ENCODE peak calls at places on chromosome 14, in seven cellular contexts. K, Y, C, W, J, V and R are unnamed samples.

GRCh38 chr14:28754209-28754985 is 12.2 kb upstream of the FOXG1 start:
- DNase-seq in K (peak), Y (no peak), C (peak), W (peak), J (peak), V (no peak), R (no peak)

GRCh38 chr14:21913759-21914158 is 240.1 kb upstream of the OR4E1 start:
- DNase-seq in K (peak), Y (peak), C (peak), W (peak), J (peak), V (peak), R (peak)

GRCh38 chr14:106067935-106068334 is 541.6 kb downstream of the TMEM121 start:
- DNase-seq in K (no peak), Y (no peak), C (no peak), W (no peak), J (no peak), V (no peak), R (no peak)

GRCh38 chr14:74712499-74713394 is at the start of the genes AREL1 and FCF1:
- DNase-seq in K (peak), Y (peak), C (peak), W (peak), J (no peak), V (peak), R (peak)

GRCh38 chr14:93115920-93116675 is at the start of gene ITPK1:
- DNase-seq in K (peak), Y (peak), C (peak), W (peak), J (peak), V (peak), R (no peak)

GRCh38 chr14:65223636-65224035 is 121.3 kb upstream of the MAX start:
- DNase-seq in K (no peak), Y (no peak), C (no peak), W (no peak), J (no peak), V (no peak), R (no peak)

GRCh38 chr14:85587152-85587697 is 57.3 kb downstream of the FLRT2 start:
- DNase-seq in K (no peak), Y (no peak), C (no peak), W (no peak), J (no peak), V (no peak), R (peak)

GRCh38 chr14:79831198-79831890 is 380.0 kb downstream of the DIO2 start:
- DNase-seq in K (no peak), Y (no peak), C (no peak), W (no peak), J (no peak), V (no peak), R (no peak)

GRCh38 chr14:84749191-84749945 is 780.6 kb upstream of the FLRT2 start:
- DNase-seq in K (no peak), Y (no peak), C (no peak), W (no peak), J (no peak), V (no peak), R (no peak)

GRCh38 chr14:99259327-99259726 is 12.7 kb downstream of the BCL11B start:
- DNase-seq in K (no peak), Y (peak), C (no peak), W (no peak), J (no peak), V (no peak), R (peak)

GRCh38 chr14:105904379-105904778 is 378.0 kb downstream of the TMEM121 start:
- DNase-seq in K (no peak), Y (no peak), C (no peak), W (no peak), J (no peak), V (no peak), R (no peak)

GRCh38 chr14:78399316-78399889 is 229.2 kb downstream of the NRXN3 start:
- DNase-seq in K (peak), Y (no peak), C (peak), W (no peak), J (no peak), V (no peak), R (peak)

GRCh38 chr14:61003571-61003970 is 22.5 kb downstream of the SLC38A6 start:
- DNase-seq in K (no peak), Y (no peak), C (no peak), W (no peak), J (no peak), V (no peak), R (peak)

GRCh38 chr14:59208224-59208814 is 19.9 kb downstream of the DAAM1 start:
- DNase-seq in K (no peak), Y (no peak), C (no peak), W (no peak), J (no peak), V (no peak), R (no peak)

GRCh38 chr14:52862652-52863338 is 71.4 kb upstream of the GNPNAT1 start:
- DNase-seq in K (no peak), Y (no peak), C (no peak), W (no peak), J (no peak), V (no peak), R (no peak)

GRCh38 chr14:97218713-97219355 is 421.7 kb downstream of the VRK1 start:
- DNase-seq in K (peak), Y (peak), C (peak), W (no peak), J (peak), V (no peak), R (no peak)

GRCh38 chr14:22315336-22315735 is 273.7 kb downstream of the DAD1 start:
- DNase-seq in K (no peak), Y (no peak), C (no peak), W (no peak), J (no peak), V (no peak), R (no peak)

GRCh38 chr14:72495668-72496067 is 398.2 kb downstream of the DPF3 start:
- DNase-seq in K (no peak), Y (no peak), C (no peak), W (no peak), J (no peak), V (no peak), R (no peak)

GRCh38 chr14:23563473-23564180 is 4.0 kb downstream of the AP1G2 start:
- DNase-seq in K (no peak), Y (no peak), C (no peak), W (no peak), J (no peak), V (no peak), R (no peak)

GRCh38 chr14:94145902-94146527 is 16.6 kb upstream of the IFI27L2 start:
- DNase-seq in K (no peak), Y (no peak), C (no peak), W (no peak), J (no peak), V (no peak), R (peak)

GRCh38 chr14:50340945-50341344 is 28.8 kb downstream of the DMAC2L start:
- DNase-seq in K (no peak), Y (no peak), C (peak), W (no peak), J (no peak), V (no peak), R (no peak)

GRCh38 chr14:33435911-33436310 is 497.2 kb downstream of the NPAS3 start:
- DNase-seq in K (no peak), Y (no peak), C (no peak), W (no peak), J (no peak), V (no peak), R (peak)

GRCh38 chr14:30332374-30332773 is 226.6 kb upstream of the G2E3 start:
- DNase-seq in K (no peak), Y (no peak), C (no peak), W (no peak), J (no peak), V (no peak), R (no peak)

GRCh38 chr14:71243697-71244096 is 336.4 kb downstream of the PCNX1 start:
- DNase-seq in K (no peak), Y (no peak), C (no peak), W (no peak), J (no peak), V (no peak), R (no peak)

GRCh38 chr14:78902010-78902623 is 731.9 kb downstream of the NRXN3 start:
- DNase-seq in K (peak), Y (no peak), C (peak), W (no peak), J (peak), V (no peak), R (no peak)

GRCh38 chr14:25400607-25401206 is 350.8 kb upstream of the STXBP6 start:
- DNase-seq in K (peak), Y (no peak), C (peak), W (no peak), J (peak), V (no peak), R (peak)

GRCh38 chr14:41549821-41550597 is 56.7 kb upstream of the LRFN5 start:
- DNase-seq in K (no peak), Y (no peak), C (no peak), W (no peak), J (no peak), V (no peak), R (peak)

GRCh38 chr14:50717826-50718225 is 49.7 kb upstream of the SAV1 start:
- DNase-seq in K (no peak), Y (no peak), C (no peak), W (no peak), J (no peak), V (no peak), R (no peak)

GRCh38 chr14:23173796-23174195 is 9.7 kb downstream of the SLC7A8 start:
- DNase-seq in K (no peak), Y (no peak), C (no peak), W (no peak), J (no peak), V (no peak), R (no peak)

GRCh38 chr14:38208825-38209562 is 1.3 kb downstream of the SSTR1 start:
- DNase-seq in K (no peak), Y (peak), C (peak), W (no peak), J (peak), V (peak), R (no peak)

GRCh38 chr14:96083667-96084320 is 44.6 kb downstream of the C14orf132 start:
- DNase-seq in K (no peak), Y (no peak), C (no peak), W (no peak), J (no peak), V (peak), R (no peak)

GRCh38 chr14:24274101-24274543 is 2.7 kb upstream of the RABGGTA start:
- DNase-seq in K (no peak), Y (peak), C (no peak), W (no peak), J (no peak), V (no peak), R (peak)

GRCh38 chr14:77375973-77376372 is 921 bp downstream of the TMED8 start:
- DNase-seq in K (no peak), Y (no peak), C (no peak), W (no peak), J (no peak), V (no peak), R (no peak)

GRCh38 chr14:55101698-55102097 is 27.4 kb upstream of the LGALS3 start:
- DNase-seq in K (no peak), Y (no peak), C (no peak), W (no peak), J (no peak), V (no peak), R (no peak)
- H3K27ac ChIP-seq in K (peak), Y (peak), C (peak), W (peak), J (no peak), V (peak), R (peak)

GRCh38 chr14:102955636-102956035 is 33.2 kb downstream of the AMN start:
- DNase-seq in K (no peak), Y (no peak), C (no peak), W (no peak), J (no peak), V (no peak), R (no peak)
- H3K27ac ChIP-seq in K (no peak), Y (no peak), C (no peak), W (no peak), J (no peak), V (no peak), R (no peak)

GRCh38 chr14:69633238-69633637 is 21.8 kb downstream of the SUSD6 start:
- DNase-seq in K (no peak), Y (no peak), C (no peak), W (no peak), J (no peak), V (no peak), R (no peak)

GRCh38 chr14:69631509-69631908 is 20.1 kb downstream of the SUSD6 start:
- DNase-seq in K (no peak), Y (no peak), C (no peak), W (no peak), J (no peak), V (no peak), R (no peak)

GRCh38 chr14:69632154-69632553 is 20.8 kb downstream of the SUSD6 start:
- DNase-seq in K (no peak), Y (no peak), C (peak), W (no peak), J (no peak), V (no peak), R (no peak)

GRCh38 chr14:69634871-69635270 is 23.5 kb downstream of the SUSD6 start:
- DNase-seq in K (no peak), Y (no peak), C (no peak), W (no peak), J (no peak), V (no peak), R (no peak)

DNA sequence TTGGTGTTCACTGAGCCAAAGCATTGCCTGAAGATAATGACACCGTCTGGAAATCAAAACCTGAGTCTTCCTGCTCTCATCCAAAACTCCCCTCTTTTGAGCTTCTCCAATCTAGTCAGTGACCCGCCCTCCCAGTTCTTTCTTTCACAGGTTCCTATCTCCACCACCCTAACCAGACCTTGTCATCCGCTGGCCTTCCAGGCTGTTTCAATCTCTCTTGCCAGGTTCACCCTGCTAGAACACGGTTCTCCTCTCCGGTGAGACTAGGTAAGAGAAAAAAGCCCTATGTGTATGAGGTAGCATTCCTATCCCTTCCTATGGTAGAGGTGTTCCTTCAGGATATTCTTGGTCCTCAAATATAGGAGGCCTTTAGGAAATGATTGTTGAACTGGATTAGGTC is 21.4 kb downstream of the SUSD6 start:
- DNase-seq in K (no peak), Y (no peak), C (no peak), W (no peak), J (no peak), V (no peak), R (no peak)
- H3K27ac ChIP-seq in K (no peak), Y (no peak), C (no peak), W (no peak), J (no peak), V (peak), R (no peak)

GRCh38 chr14:64201931-64202330 is 92.2 kb downstream of the ESR2 start:
- DNase-seq in K (no peak), Y (no peak), C (no peak), W (no peak), J (no peak), V (no peak), R (no peak)

GRCh38 chr14:64203366-64204006 is 90.7 kb downstream of the ESR2 start:
- DNase-seq in K (no peak), Y (no peak), C (no peak), W (no peak), J (no peak), V (no peak), R (no peak)

GRCh38 chr14:64201296-64201695 is 92.9 kb downstream of the ESR2 start:
- DNase-seq in K (no peak), Y (no peak), C (no peak), W (no peak), J (no peak), V (peak), R (no peak)

GRCh38 chr14:64200170-64200569 is 94.0 kb downstream of the ESR2 start:
- DNase-seq in K (peak), Y (no peak), C (no peak), W (no peak), J (peak), V (peak), R (no peak)

DNA sequence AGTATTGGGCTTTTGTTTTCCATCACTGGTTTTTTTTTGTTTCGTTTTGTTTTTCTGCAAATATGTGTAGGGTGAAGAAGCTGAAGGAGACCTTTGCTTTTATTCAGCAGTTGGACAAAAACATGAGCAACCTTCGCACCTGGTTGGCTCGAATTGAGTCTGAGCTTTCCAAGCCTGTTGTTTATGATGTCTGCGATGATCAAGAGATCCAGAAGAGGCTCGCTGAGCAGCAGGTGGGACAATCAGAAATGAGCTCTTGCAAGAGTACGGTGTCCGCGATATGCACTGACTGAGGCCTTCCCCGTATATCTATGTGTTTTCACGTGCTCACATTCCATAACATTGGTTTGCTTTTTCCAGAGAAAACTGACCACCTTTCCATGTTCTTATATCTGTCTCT is 91.4 kb downstream of the ESR2 start:
- DNase-seq in K (no peak), Y (no peak), C (no peak), W (no peak), J (no peak), V (no peak), R (no peak)
- H3K27ac ChIP-seq in K (no peak), Y (no peak), C (no peak), W (no peak), J (no peak), V (no peak), R (no peak)

GRCh38 chr14:103393078-103393477 is 7.9 kb downstream of the MARK3 start:
- DNase-seq in K (no peak), Y (no peak), C (no peak), W (no peak), J (no peak), V (no peak), R (no peak)

GRCh38 chr14:103392106-103392505 is 6.9 kb downstream of the MARK3 start:
- DNase-seq in K (no peak), Y (no peak), C (no peak), W (no peak), J (no peak), V (no peak), R (no peak)

GRCh38 chr14:103392572-103392971 is 7.4 kb downstream of the MARK3 start:
- DNase-seq in K (no peak), Y (no peak), C (no peak), W (no peak), J (no peak), V (no peak), R (no peak)

GRCh38 chr14:103395245-103395644 is 10.0 kb downstream of the MARK3 start:
- DNase-seq in K (no peak), Y (peak), C (no peak), W (no peak), J (no peak), V (no peak), R (no peak)

GRCh38 chr14:103393687-103394626 is 8.7 kb downstream of the MARK3 start:
- DNase-seq in K (peak), Y (peak), C (peak), W (peak), J (no peak), V (peak), R (no peak)
- H3K27ac ChIP-seq in K (peak), Y (no peak), C (no peak), W (no peak), J (no peak), V (peak), R (no peak)

DNA sequence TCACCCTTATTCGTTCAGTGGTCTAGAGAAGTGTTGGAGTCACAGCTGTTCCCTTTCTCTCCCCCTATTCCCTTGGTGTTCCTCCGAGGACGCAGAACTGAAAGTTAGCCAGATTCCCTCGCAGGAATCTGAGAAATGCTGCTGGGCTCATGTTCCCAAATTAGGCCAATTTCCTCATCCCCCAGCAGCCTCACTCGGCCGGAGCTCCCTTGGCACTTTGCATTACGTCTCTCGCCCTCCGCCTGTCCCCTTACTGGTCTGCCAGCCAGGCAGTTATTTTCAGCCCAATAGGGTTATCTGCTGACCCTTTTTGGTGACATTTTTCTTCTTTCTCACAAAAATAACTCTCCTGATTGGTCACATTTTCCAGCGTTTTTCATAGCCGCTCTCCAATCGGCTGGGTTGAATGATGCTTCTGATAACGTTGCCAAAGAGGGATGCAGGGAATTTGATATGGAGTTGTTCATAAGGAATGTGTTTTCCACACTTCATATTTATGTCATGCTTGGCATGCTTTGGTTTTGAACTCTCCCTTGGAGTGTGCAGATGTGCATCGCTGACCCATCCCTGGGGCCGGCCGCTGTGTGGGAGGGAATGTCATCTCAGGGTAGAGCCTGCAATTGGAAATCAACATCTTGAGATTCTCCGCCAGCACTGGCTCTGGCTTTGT is 9.9 kb downstream of the IFT43 start:
- DNase-seq in K (peak), Y (no peak), C (no peak), W (no peak), J (no peak), V (no peak), R (no peak)
- H3K27ac ChIP-seq in K (peak), Y (no peak), C (no peak), W (no peak), J (no peak), V (peak), R (no peak)